ENCODE peak calls at places on chromosomes 11 and 22, in five cellular contexts. One of them, this sample, is unnamed.

GRCh38 chr11:10366568-10367331 is 61.9 kb downstream of the ADM start:
- DNase-seq in H54: peak
- DNase-seq in heart left ventricle: peak
- DNase-seq in HCT116: peak
- DNase-seq in NB4: peak
- DNase-seq in this sample: peak

GRCh38 chr11:123069878-123070821 is 8.2 kb upstream of the HSPA8 start:
- DNase-seq in H54: no peak
- DNase-seq in heart left ventricle: no peak
- DNase-seq in HCT116: no peak
- DNase-seq in NB4: peak
- DNase-seq in this sample: peak

GRCh38 chr11:67401495-67402191 is at the start of gene PPP1CA:
- DNase-seq in H54: peak
- DNase-seq in heart left ventricle: peak
- DNase-seq in HCT116: peak
- DNase-seq in NB4: peak
- DNase-seq in this sample: peak

GRCh38 chr11:121321614-121322243 is 29.2 kb downstream of the SC5D start:
- DNase-seq in H54: no peak
- DNase-seq in heart left ventricle: no peak
- DNase-seq in HCT116: peak
- DNase-seq in NB4: peak
- DNase-seq in this sample: no peak

GRCh38 chr11:107951105-107951504 is 22.9 kb downstream of the RAB39A start:
- DNase-seq in H54: no peak
- DNase-seq in heart left ventricle: no peak
- DNase-seq in HCT116: no peak
- DNase-seq in NB4: no peak
- DNase-seq in this sample: no peak

GRCh38 chr11:77375114-77375513 is 73.6 kb upstream of the GDPD4 start:
- DNase-seq in H54: no peak
- DNase-seq in heart left ventricle: no peak
- DNase-seq in HCT116: no peak
- DNase-seq in NB4: no peak
- DNase-seq in this sample: no peak

GRCh38 chr11:16921019-16921418 is 93.2 kb downstream of the PLEKHA7 start:
- DNase-seq in H54: no peak
- DNase-seq in heart left ventricle: no peak
- DNase-seq in HCT116: no peak
- DNase-seq in NB4: no peak
- DNase-seq in this sample: no peak

GRCh38 chr11:9137293-9138132 is 46.1 kb upstream of the SCUBE2 start:
- DNase-seq in H54: peak
- DNase-seq in heart left ventricle: peak
- DNase-seq in HCT116: peak
- DNase-seq in NB4: peak
- DNase-seq in this sample: peak

GRCh38 chr11:126318642-126319373 is 14.9 kb downstream of the DCPS start:
- DNase-seq in H54: no peak
- DNase-seq in heart left ventricle: no peak
- DNase-seq in HCT116: no peak
- DNase-seq in NB4: peak
- DNase-seq in this sample: no peak

GRCh38 chr11:101913631-101914030 is 1.2 kb upstream of the CEP126 start:
- DNase-seq in H54: no peak
- DNase-seq in heart left ventricle: no peak
- DNase-seq in HCT116: no peak
- DNase-seq in NB4: no peak
- DNase-seq in this sample: no peak

GRCh38 chr22:42786606-42787356 is 66.1 kb upstream of the A4GALT start:
- DNase-seq in H54: no peak
- DNase-seq in heart left ventricle: no peak
- DNase-seq in HCT116: no peak
- DNase-seq in NB4: no peak
- DNase-seq in this sample: no peak

GRCh38 chr11:12675951-12676711 is 1.9 kb downstream of the TEAD1 start:
- DNase-seq in H54: no peak
- DNase-seq in heart left ventricle: no peak
- DNase-seq in HCT116: no peak
- DNase-seq in NB4: no peak
- DNase-seq in this sample: no peak

GRCh38 chr11:12674571-12674935 is 332 bp downstream of the TEAD1 start:
- DNase-seq in H54: no peak
- DNase-seq in heart left ventricle: peak
- DNase-seq in HCT116: no peak
- DNase-seq in NB4: no peak
- DNase-seq in this sample: peak

GRCh38 chr11:12673601-12673923 is 659 bp upstream of the TEAD1 start:
- DNase-seq in H54: no peak
- DNase-seq in heart left ventricle: no peak
- DNase-seq in HCT116: no peak
- DNase-seq in NB4: no peak
- DNase-seq in this sample: no peak

GRCh38 chr11:12674936-12675696 is 895 bp downstream of the TEAD1 start:
- DNase-seq in H54: no peak
- DNase-seq in heart left ventricle: peak
- DNase-seq in HCT116: no peak
- DNase-seq in NB4: no peak
- DNase-seq in this sample: peak

DNA sequence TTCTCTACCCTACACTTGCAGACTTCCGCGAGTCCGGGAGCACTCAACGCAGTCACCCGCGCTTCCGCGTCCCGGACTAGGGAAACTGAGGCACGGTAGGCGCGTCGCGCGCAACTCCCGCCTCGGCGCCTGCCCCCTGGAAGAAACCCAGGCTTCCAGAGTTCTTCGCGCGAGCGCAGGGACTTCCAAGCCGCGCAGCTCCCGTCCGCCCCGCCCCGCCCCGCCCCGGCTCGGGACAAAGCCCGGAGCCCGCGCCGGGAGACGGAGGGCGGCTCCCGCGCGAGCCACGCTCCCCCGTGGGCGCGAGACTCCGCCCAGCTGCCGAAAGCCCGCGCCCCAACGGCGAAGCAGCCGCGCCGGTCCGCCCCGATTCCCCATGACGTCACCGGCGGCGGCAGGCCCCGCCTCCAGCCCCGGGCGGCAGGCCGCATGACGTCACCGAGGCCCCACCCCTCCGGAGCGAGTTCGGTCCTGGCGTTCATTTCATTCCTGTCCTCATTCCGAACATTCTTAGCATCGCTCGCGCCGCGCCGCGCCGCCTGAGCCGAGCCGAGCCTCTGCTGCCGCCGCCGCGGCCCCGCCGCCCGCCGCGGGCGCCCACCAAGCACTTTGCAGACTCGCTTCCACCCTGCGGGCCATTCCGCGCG is at the start of gene TEAD1:
- DNase-seq in H54: peak
- DNase-seq in heart left ventricle: peak
- DNase-seq in HCT116: peak
- DNase-seq in NB4: peak
- DNase-seq in this sample: peak
- TF ChIP-seq POLR2A in H54: peak
- TF ChIP-seq POLR2A in heart left ventricle: no peak
- TF ChIP-seq POLR2A in HCT116: peak
- TF ChIP-seq POLR2A in NB4: no peak
- TF ChIP-seq POLR2A in this sample: peak

GRCh38 chr11:1387521-1387920 is 2.2 kb upstream of the BRSK2 start:
- DNase-seq in H54: no peak
- DNase-seq in heart left ventricle: peak
- DNase-seq in HCT116: no peak
- DNase-seq in NB4: no peak
- DNase-seq in this sample: no peak

GRCh38 chr11:1384206-1384965 is 5.3 kb upstream of the BRSK2 start:
- DNase-seq in H54: no peak
- DNase-seq in heart left ventricle: peak
- DNase-seq in HCT116: no peak
- DNase-seq in NB4: no peak
- DNase-seq in this sample: no peak

GRCh38 chr11:1382429-1382828 is 7.3 kb upstream of the BRSK2 start:
- DNase-seq in H54: no peak
- DNase-seq in heart left ventricle: peak
- DNase-seq in HCT116: no peak
- DNase-seq in NB4: no peak
- DNase-seq in this sample: no peak

GRCh38 chr11:1381793-1382425 is 7.8 kb upstream of the BRSK2 start:
- DNase-seq in H54: no peak
- DNase-seq in heart left ventricle: peak
- DNase-seq in HCT116: no peak
- DNase-seq in NB4: no peak
- DNase-seq in this sample: no peak

GRCh38 chr11:1382831-1383607 is 6.7 kb upstream of the BRSK2 start:
- DNase-seq in H54: peak
- DNase-seq in heart left ventricle: peak
- DNase-seq in HCT116: peak
- DNase-seq in NB4: peak
- DNase-seq in this sample: peak
- TF ChIP-seq POLR2A in H54: peak
- TF ChIP-seq POLR2A in heart left ventricle: no peak
- TF ChIP-seq POLR2A in HCT116: peak
- TF ChIP-seq POLR2A in NB4: no peak
- TF ChIP-seq POLR2A in this sample: no peak

GRCh38 chr11:1473786-1474185 is 12.8 kb downstream of the MOB2 start:
- DNase-seq in H54: no peak
- DNase-seq in heart left ventricle: no peak
- DNase-seq in HCT116: no peak
- DNase-seq in NB4: no peak
- DNase-seq in this sample: no peak

GRCh38 chr11:1471736-1472135 is 14.8 kb downstream of the MOB2 start:
- DNase-seq in H54: no peak
- DNase-seq in heart left ventricle: no peak
- DNase-seq in HCT116: no peak
- DNase-seq in NB4: no peak
- DNase-seq in this sample: no peak

GRCh38 chr11:1470681-1471611 is 15.6 kb downstream of the MOB2 start:
- DNase-seq in H54: no peak
- DNase-seq in heart left ventricle: peak
- DNase-seq in HCT116: no peak
- DNase-seq in NB4: no peak
- DNase-seq in this sample: no peak

GRCh38 chr11:1473011-1473628 is 13.5 kb downstream of the MOB2 start:
- DNase-seq in H54: no peak
- DNase-seq in heart left ventricle: no peak
- DNase-seq in HCT116: no peak
- DNase-seq in NB4: no peak
- DNase-seq in this sample: no peak

DNA sequence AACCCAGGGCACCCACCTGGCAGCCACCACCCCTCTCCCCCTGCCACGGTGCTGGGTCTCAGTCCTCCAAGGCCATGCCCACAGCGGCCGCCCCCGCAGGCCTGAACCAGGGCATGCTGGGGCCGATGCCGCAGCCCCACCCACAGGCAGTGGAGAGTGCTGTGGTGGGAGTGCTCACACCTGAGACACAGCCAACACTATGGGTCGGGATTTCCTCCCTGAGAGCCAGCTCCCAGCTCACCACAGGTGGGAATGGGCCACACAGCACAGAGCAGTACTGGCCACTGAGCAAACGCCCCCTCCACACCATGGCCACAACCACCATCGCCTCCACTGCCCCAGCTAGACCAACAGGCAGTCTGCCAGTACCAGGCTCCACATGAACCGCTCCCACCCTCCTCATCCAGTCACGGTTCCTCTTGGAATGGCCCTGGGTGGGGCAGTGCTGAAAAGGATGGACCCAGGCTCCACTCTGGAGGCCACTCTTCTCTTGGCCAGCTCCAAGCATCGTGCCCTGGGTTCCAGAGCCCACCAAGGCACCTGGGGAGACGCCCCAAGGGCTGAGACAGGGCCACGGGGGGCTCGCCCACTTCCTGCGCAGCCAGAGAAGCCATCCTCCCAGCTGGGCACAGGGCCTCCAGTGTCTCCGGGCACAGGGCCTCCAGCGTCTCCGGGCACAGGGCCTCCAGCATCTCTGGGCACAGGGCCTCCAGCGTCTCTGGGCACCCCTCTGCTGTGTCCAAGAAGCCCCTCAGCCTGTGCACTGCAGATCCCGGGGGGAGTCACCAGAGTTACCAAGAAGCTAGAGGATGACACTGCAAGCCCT is 14.2 kb downstream of the MOB2 start:
- DNase-seq in H54: no peak
- DNase-seq in heart left ventricle: peak
- DNase-seq in HCT116: no peak
- DNase-seq in NB4: no peak
- DNase-seq in this sample: no peak
- TF ChIP-seq POLR2A in H54: no peak
- TF ChIP-seq POLR2A in heart left ventricle: no peak
- TF ChIP-seq POLR2A in HCT116: no peak
- TF ChIP-seq POLR2A in NB4: no peak
- TF ChIP-seq POLR2A in this sample: no peak

DNA sequence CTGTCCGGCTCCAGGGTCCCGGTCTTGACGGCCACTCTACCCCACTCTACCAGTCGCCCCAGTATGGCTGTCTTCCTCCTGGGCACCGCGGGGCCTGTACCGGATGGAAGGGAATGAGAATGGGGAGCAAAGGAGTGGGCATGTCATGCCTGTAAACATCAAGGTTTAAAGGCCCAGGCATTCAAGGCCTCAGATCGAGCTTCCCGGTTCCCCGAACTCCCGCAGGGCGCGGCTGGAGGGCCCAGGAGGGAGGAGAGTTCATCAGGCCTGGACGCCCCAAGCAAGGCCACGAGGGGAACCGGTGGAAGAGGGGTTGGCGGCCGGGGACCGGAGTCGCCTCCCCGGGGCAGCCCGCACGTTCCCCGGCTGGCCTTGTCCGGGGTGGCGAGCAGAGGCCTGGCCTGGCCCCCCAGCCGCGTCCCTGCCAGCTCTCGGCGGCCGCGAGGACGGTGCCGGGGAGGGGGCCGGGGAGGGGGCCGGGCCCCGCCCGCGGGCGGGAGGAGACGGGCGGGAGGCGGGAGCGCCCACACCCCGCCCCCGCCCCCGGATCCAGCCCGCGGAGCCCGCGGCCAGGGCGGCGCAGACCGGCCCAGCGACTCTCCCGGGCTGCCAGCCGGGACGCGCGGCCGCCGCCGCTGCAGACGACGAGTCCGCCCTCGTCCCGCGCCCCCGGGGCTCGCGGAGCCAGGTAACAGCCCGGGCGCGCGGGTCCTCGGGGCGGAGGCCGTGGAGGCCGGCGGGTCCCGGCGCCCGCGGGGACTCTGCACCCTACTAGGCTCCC is at the start of gene CDC42EP1:
- DNase-seq in H54: peak
- DNase-seq in heart left ventricle: peak
- DNase-seq in HCT116: no peak
- DNase-seq in NB4: no peak
- DNase-seq in this sample: no peak
- TF ChIP-seq POLR2A in H54: peak
- TF ChIP-seq POLR2A in heart left ventricle: no peak
- TF ChIP-seq POLR2A in HCT116: peak
- TF ChIP-seq POLR2A in NB4: no peak
- TF ChIP-seq POLR2A in this sample: no peak